ENCODE peak calls at places on chromosome 7, in seven cellular contexts. L is neural progenitor cell; D is AG04450; Y is naive thymus-derived CD8-positive, alpha-beta T cell; K is NCI-H748 treated with DMSO at 0.1 percent for 48 hours; O is fibroblast of lung; Z is CD4-positive, alpha-beta memory T cell. R is an unnamed sample.

GRCh38 chr7:44580945-44581344 is 1.1 kb downstream of the TMED4 start:
- DNase-seq in L (no peak), D (no peak), Y (no peak), K (no peak), O (no peak), Z (no peak), R (no peak)

GRCh38 chr7:22429386-22429785 is 70.6 kb downstream of the STEAP1B start:
- DNase-seq in L (no peak), D (no peak), Y (no peak), K (no peak), O (no peak), Z (no peak), R (no peak)

GRCh38 chr7:149071641-149072437 is 18.7 kb downstream of the ZNF786 start:
- DNase-seq in L (peak; percentile 78), D (no peak), Y (peak; percentile 68), K (no peak), O (no peak), Z (no peak), R (no peak)

GRCh38 chr7:101159696-101160674 is 5.4 kb downstream of the VGF start:
- DNase-seq in L (no peak), D (no peak), Y (no peak), K (no peak), O (peak; percentile 38), Z (no peak), R (no peak)

GRCh38 chr7:155449880-155450557 is 7.9 kb upstream of the EN2 start:
- DNase-seq in L (no peak), D (no peak), Y (no peak), K (no peak), O (no peak), Z (no peak), R (no peak)

GRCh38 chr7:74033372-74034311 is 5.7 kb downstream of the ELN start:
- DNase-seq in L (peak; percentile 69), D (no peak), Y (no peak), K (no peak), O (peak; percentile 52), Z (no peak), R (no peak)

GRCh38 chr7:55573526-55573925 is 1.2 kb upstream of the VOPP1 start:
- DNase-seq in L (no peak), D (no peak), Y (no peak), K (no peak), O (peak; percentile 54), Z (no peak), R (no peak)

GRCh38 chr7:142355328-142355727 is 97.5 kb upstream of the PRSS58 start:
- DNase-seq in L (no peak), D (peak; percentile 4), Y (no peak), K (no peak), O (peak; percentile 80), Z (no peak), R (no peak)

GRCh38 chr7:117872565-117873055 is 631 bp downstream of the CTTNBP2 start:
- DNase-seq in L (peak; percentile 68), D (no peak), Y (no peak), K (peak; percentile 53), O (peak; percentile 24), Z (no peak), R (no peak)

GRCh38 chr7:47782022-47782421 is 166.2 kb downstream of the PKD1L1 start:
- DNase-seq in L (no peak), D (no peak), Y (no peak), K (no peak), O (peak; percentile 88), Z (no peak), R (no peak)

GRCh38 chr7:102321351-102322201 is 34.7 kb downstream of the SPDYE6 start:
- DNase-seq in L (peak; percentile 83), D (no peak), Y (no peak), K (no peak), O (no peak), Z (no peak), R (no peak)

R was measured in brain pericyte.